ENCODE peak calls at places on chromosomes 7 and 10, in seven cellular contexts. I, G, C, E, X, Q and W are unnamed samples.

GRCh38 chr7:101817031-101817929 is at the start of gene CUX1:
- DNase-seq in I (peak), G (no peak), C (no peak), E (peak), X (no peak), Q (peak), W (peak)

GRCh38 chr7:33968591-33968990 is 63.3 kb downstream of the BMPER start:
- DNase-seq in I (no peak), G (no peak), C (no peak), E (no peak), X (no peak), Q (no peak), W (no peak)

GRCh38 chr10:60990663-60991062 is 46.7 kb upstream of the RHOBTB1 start:
- DNase-seq in I (no peak), G (no peak), C (no peak), E (no peak), X (no peak), Q (no peak), W (no peak)

GRCh38 chr7:111752022-111752582 is 189.8 kb upstream of the IMMP2L start:
- DNase-seq in I (peak), G (peak), C (peak), E (peak), X (peak), Q (peak), W (peak)

GRCh38 chr7:46034056-46034768 is 113.1 kb upstream of the IGFBP3 start:
- DNase-seq in I (peak), G (no peak), C (no peak), E (no peak), X (no peak), Q (no peak), W (peak)

GRCh38 chr7:106006906-106007305 is 43.8 kb downstream of the CDHR3 start:
- DNase-seq in I (no peak), G (no peak), C (no peak), E (no peak), X (no peak), Q (no peak), W (no peak)

GRCh38 chr10:131167036-131167860 is 144.3 kb downstream of the TCERG1L start:
- DNase-seq in I (no peak), G (no peak), C (no peak), E (no peak), X (no peak), Q (no peak), W (no peak)

GRCh38 chr7:11427686-11428273 is 404.2 kb downstream of the THSD7A start:
- DNase-seq in I (peak), G (peak), C (no peak), E (no peak), X (peak), Q (no peak), W (peak)

GRCh38 chr7:89593125-89593524 is 561.1 kb upstream of the STEAP1 start:
- DNase-seq in I (no peak), G (no peak), C (no peak), E (no peak), X (no peak), Q (no peak), W (no peak)

GRCh38 chr10:557792-558328 is 131.6 kb downstream of the DIP2C start:
- DNase-seq in I (peak), G (peak), C (no peak), E (no peak), X (peak), Q (peak), W (no peak)

GRCh38 chr7:32070406-32071360 is at the start of gene PDE1C:
- DNase-seq in I (peak), G (no peak), C (no peak), E (no peak), X (no peak), Q (no peak), W (no peak)

GRCh38 chr10:6240254-6240653 is 37.5 kb downstream of the PFKFB3 start:
- DNase-seq in I (no peak), G (no peak), C (no peak), E (no peak), X (no peak), Q (no peak), W (no peak)

GRCh38 chr7:6234384-6234783 is 38.0 kb downstream of the CYTH3 start:
- DNase-seq in I (no peak), G (no peak), C (no peak), E (no peak), X (no peak), Q (no peak), W (no peak)

GRCh38 chr7:30896783-30897617 is 14.7 kb upstream of the AQP1 start:
- DNase-seq in I (no peak), G (peak), C (no peak), E (no peak), X (peak), Q (no peak), W (no peak)

GRCh38 chr10:114771749-114772148 is 49.8 kb upstream of the FHIP2A start:
- DNase-seq in I (no peak), G (no peak), C (no peak), E (no peak), X (no peak), Q (no peak), W (no peak)

GRCh38 chr10:49235392-49235791 is 47.2 kb upstream of the TMEM273 start:
- DNase-seq in I (no peak), G (no peak), C (no peak), E (no peak), X (no peak), Q (no peak), W (no peak)

GRCh38 chr10:47238331-47239095 is 61.5 kb upstream of the GDF10 start:
- DNase-seq in I (no peak), G (no peak), C (no peak), E (no peak), X (no peak), Q (no peak), W (no peak)

GRCh38 chr10:1255166-1255565 is 199.0 kb downstream of the WDR37 start:
- DNase-seq in I (peak), G (no peak), C (no peak), E (no peak), X (no peak), Q (no peak), W (peak)

GRCh38 chr7:155462163-155462735 is 4.3 kb downstream of the EN2 start:
- DNase-seq in I (no peak), G (no peak), C (no peak), E (no peak), X (no peak), Q (no peak), W (no peak)

GRCh38 chr7:2880882-2881281 is 36.8 kb upstream of the GNA12 start:
- DNase-seq in I (no peak), G (no peak), C (no peak), E (no peak), X (no peak), Q (no peak), W (no peak)

GRCh38 chr10:28624351-28624750 is 53.0 kb upstream of the BAMBI start:
- DNase-seq in I (no peak), G (no peak), C (no peak), E (no peak), X (no peak), Q (no peak), W (no peak)

GRCh38 chr7:128937647-128938523 is at the start of gene IRF5:
- DNase-seq in I (peak), G (peak), C (no peak), E (no peak), X (no peak), Q (no peak), W (peak)

GRCh38 chr7:67590649-67591048 is 594.0 kb downstream of the TYW1 start:
- DNase-seq in I (no peak), G (no peak), C (no peak), E (no peak), X (no peak), Q (no peak), W (no peak)

GRCh38 chr10:8159628-8160165 is 105.2 kb downstream of the GATA3 start:
- DNase-seq in I (peak), G (no peak), C (no peak), E (no peak), X (no peak), Q (no peak), W (peak)

GRCh38 chr7:33624172-33624571 is 281.2 kb upstream of the BMPER start:
- DNase-seq in I (no peak), G (no peak), C (no peak), E (no peak), X (no peak), Q (no peak), W (no peak)

GRCh38 chr7:156318426-156318825 is 322.1 kb upstream of the RNF32 start:
- DNase-seq in I (no peak), G (no peak), C (no peak), E (no peak), X (no peak), Q (no peak), W (no peak)

GRCh38 chr10:33370434-33370930 is 36.0 kb upstream of the NRP1 start:
- DNase-seq in I (peak), G (no peak), C (no peak), E (no peak), X (peak), Q (no peak), W (peak)

GRCh38 chr10:122232781-122233180 is 38.3 kb upstream of the BTBD16 start:
- DNase-seq in I (no peak), G (no peak), C (no peak), E (no peak), X (peak), Q (no peak), W (no peak)

GRCh38 chr10:29409241-29410051 is 120.6 kb downstream of the LYZL1 start:
- DNase-seq in I (peak), G (peak), C (peak), E (peak), X (peak), Q (no peak), W (peak)

GRCh38 chr7:20314216-20314615 is 16.5 kb upstream of the ITGB8 start:
- DNase-seq in I (no peak), G (no peak), C (no peak), E (no peak), X (no peak), Q (no peak), W (no peak)

GRCh38 chr7:1675036-1675671 is 5.1 kb downstream of the ELFN1 start:
- DNase-seq in I (no peak), G (no peak), C (no peak), E (no peak), X (no peak), Q (no peak), W (no peak)

GRCh38 chr7:22332481-22332880 is 24.5 kb downstream of the RAPGEF5 start:
- DNase-seq in I (no peak), G (no peak), C (no peak), E (no peak), X (no peak), Q (no peak), W (peak)

GRCh38 chr10:4051011-4051407 is 266.0 kb upstream of the KLF6 start:
- DNase-seq in I (peak), G (no peak), C (no peak), E (no peak), X (peak), Q (no peak), W (no peak)

GRCh38 chr10:117617664-117618063 is 75.1 kb downstream of the EMX2 start:
- DNase-seq in I (no peak), G (no peak), C (no peak), E (no peak), X (no peak), Q (no peak), W (no peak)

GRCh38 chr10:36475746-36476145 is 649.7 kb upstream of the ANKRD30A start:
- DNase-seq in I (no peak), G (no peak), C (no peak), E (no peak), X (no peak), Q (no peak), W (no peak)

GRCh38 chr10:95516774-95517373 is 44.3 kb downstream of the SORBS1 start:
- DNase-seq in I (no peak), G (no peak), C (no peak), E (no peak), X (no peak), Q (no peak), W (no peak)

GRCh38 chr10:88620441-88620840 is 33.9 kb downstream of the LIPJ start:
- DNase-seq in I (no peak), G (no peak), C (no peak), E (no peak), X (no peak), Q (no peak), W (no peak)

GRCh38 chr10:30169342-30169741 is 110.0 kb upstream of the JCAD start:
- DNase-seq in I (no peak), G (no peak), C (no peak), E (no peak), X (no peak), Q (no peak), W (no peak)

GRCh38 chr7:2968176-2968575 is 75.5 kb downstream of the CARD11 start:
- DNase-seq in I (no peak), G (peak), C (no peak), E (no peak), X (no peak), Q (no peak), W (no peak)